ENCODE peak calls at places on chromosomes 13 and 19, in four cellular contexts. A is GM12878, S is K562, G is HepG2. H is an unnamed sample.

GRCh38 chr19:36215276-36216171 is 618 bp downstream of the ZNF146 start:
- DNase-seq in A (no peak), S (peak; percentile 57), G (no peak), H (peak; percentile 51)

GRCh38 chr13:113724780-113725315 is 34.2 kb upstream of the TMEM255B start:
- DNase-seq in A (peak; percentile 12), S (peak; percentile 69), G (peak; percentile 53), H (peak; percentile 83)

GRCh38 chr19:14002571-14003278 is 3.4 kb downstream of the RFX1 start:
- DNase-seq in A (peak; percentile 40), S (no peak), G (no peak), H (no peak)

GRCh38 chr13:36421447-36421846 is 10.8 kb upstream of the CCNA1 start:
- DNase-seq in A (no peak), S (no peak), G (no peak), H (no peak)

GRCh38 chr19:49920624-49921363 is 8.2 kb upstream of the ATF5 start:
- DNase-seq in A (peak; percentile 83), S (no peak), G (no peak), H (no peak)

GRCh38 chr19:48351341-48351752 is 12.4 kb downstream of the TMEM143 start:
- DNase-seq in A (no peak), S (peak; percentile 88), G (peak; percentile 63), H (peak; percentile 88)

GRCh38 chr13:96810104-96810503 is 184.2 kb downstream of the OXGR1 start:
- DNase-seq in A (no peak), S (no peak), G (no peak), H (no peak)

GRCh38 chr13:30338331-30338851 is 31.0 kb upstream of the KATNAL1 start:
- DNase-seq in A (no peak), S (peak; percentile 18), G (no peak), H (no peak)

GRCh38 chr19:456547-457110 is 4.2 kb downstream of the SHC2 start:
- DNase-seq in A (no peak), S (no peak), G (no peak), H (peak; percentile 0)

GRCh38 chr13:27170521-27171243 is 929 bp downstream of the USP12 start:
- DNase-seq in A (no peak), S (peak; percentile 51), G (peak; percentile 33), H (peak; percentile 79)

GRCh38 chr13:23741879-23742510 is 147.2 kb downstream of the MIPEP start:
- DNase-seq in A (no peak), S (peak; percentile 28), G (no peak), H (peak; percentile 81)

GRCh38 chr19:5107432-5108122 is 138.7 kb downstream of the KDM4B start:
- DNase-seq in A (no peak), S (no peak), G (no peak), H (no peak)

GRCh38 chr13:107803822-107804495 is 411.4 kb downstream of the LIG4 start:
- DNase-seq in A (no peak), S (no peak), G (no peak), H (no peak)

GRCh38 chr13:112756967-112757758 is 67.3 kb downstream of the ATP11A start:
- DNase-seq in A (no peak), S (no peak), G (peak; percentile 99), H (no peak)

GRCh38 chr13:51999525-51999924 is 11.7 kb downstream of the ATP7B start:
- DNase-seq in A (no peak), S (no peak), G (no peak), H (no peak)

GRCh38 chr19:30667746-30668145 is 295.6 kb downstream of the ZNF536 start:
- DNase-seq in A (no peak), S (no peak), G (no peak), H (no peak)

GRCh38 chr13:73223372-73223781 is 164.6 kb downstream of the KLF5 start:
- DNase-seq in A (peak; percentile 34), S (no peak), G (no peak), H (no peak)

GRCh38 chr13:60583196-60583908 is 186.3 kb downstream of the TDRD3 start:
- DNase-seq in A (no peak), S (no peak), G (peak; percentile 13), H (peak; percentile 83)

GRCh38 chr19:23460656-23461055 is 65.4 kb upstream of the ZNF91 start:
- DNase-seq in A (no peak), S (no peak), G (no peak), H (no peak)

GRCh38 chr13:50829226-50829625 is 14.3 kb downstream of the DLEU7 start:
- DNase-seq in A (no peak), S (no peak), G (no peak), H (no peak)

GRCh38 chr13:85864963-85865530 is 65.8 kb upstream of the SLITRK6 start:
- DNase-seq in A (no peak), S (peak; percentile 1), G (peak; percentile 6), H (peak; percentile 78)

GRCh38 chr13:82947121-82948077 is 934.9 kb downstream of the SLITRK1 start:
- DNase-seq in A (no peak), S (no peak), G (no peak), H (no peak)

GRCh38 chr19:16153582-16154336 is 10.3 kb downstream of the HSH2D start:
- DNase-seq in A (no peak), S (peak; percentile 87), G (no peak), H (peak; percentile 88)

GRCh38 chr13:83943530-83944279 is 61.4 kb upstream of the SLITRK1 start:
- DNase-seq in A (no peak), S (no peak), G (peak; percentile 0), H (peak; percentile 20)

GRCh38 chr19:27735314-27735713 is 1477.6 kb downstream of the UQCRFS1 start:
- DNase-seq in A (no peak), S (no peak), G (no peak), H (no peak)

GRCh38 chr13:114099191-114099590 is 33.2 kb downstream of the RASA3 start:
- DNase-seq in A (no peak), S (peak; percentile 64), G (peak; percentile 13), H (no peak)

GRCh38 chr13:70088926-70089325 is 18.7 kb upstream of the ATXN8OS start:
- DNase-seq in A (no peak), S (no peak), G (no peak), H (peak; percentile 64)

GRCh38 chr19:13156968-13157882 is 7.0 kb downstream of the IER2 start:
- DNase-seq in A (no peak), S (no peak), G (no peak), H (no peak)

GRCh38 chr19:50230379-50231351 is 27.2 kb downstream of the MYH14 start:
- DNase-seq in A (no peak), S (peak; percentile 41), G (peak; percentile 18), H (peak; percentile 85)

GRCh38 chr19:29121684-29122083 is 91.3 kb downstream of the UQCRFS1 start:
- DNase-seq in A (no peak), S (peak; percentile 44), G (no peak), H (peak; percentile 66)

GRCh38 chr13:29190298-29190697 is 370.2 kb downstream of the MTUS2 start:
- DNase-seq in A (no peak), S (no peak), G (no peak), H (no peak)

GRCh38 chr13:113942591-113943103 is 31.2 kb downstream of the C13orf46 start:
- DNase-seq in A (no peak), S (no peak), G (no peak), H (no peak)

GRCh38 chr13:31848621-31849020 is 109.3 kb downstream of the RXFP2 start:
- DNase-seq in A (no peak), S (no peak), G (no peak), H (no peak)

GRCh38 chr13:53012707-53013106 is 15.9 kb upstream of the OLFM4 start:
- DNase-seq in A (no peak), S (no peak), G (no peak), H (no peak)

GRCh38 chr13:59337070-59337469 is 826.7 kb downstream of the DIAPH3 start:
- DNase-seq in A (no peak), S (no peak), G (no peak), H (no peak)

GRCh38 chr13:20772401-20773131 is 1.2 kb downstream of the EEF1AKMT1 start:
- DNase-seq in A (no peak), S (peak; percentile 23), G (no peak), H (no peak)

GRCh38 chr13:59534806-59535205 is 628.9 kb downstream of the DIAPH3 start:
- DNase-seq in A (no peak), S (no peak), G (no peak), H (no peak)

GRCh38 chr13:45511310-45512147 is 46.8 kb downstream of the COG3 start:
- DNase-seq in A (peak; percentile 24), S (peak; percentile 67), G (peak; percentile 72), H (peak; percentile 85)

GRCh38 chr13:96052655-96053002 is 572 bp downstream of the UGGT2 start:
- DNase-seq in A (peak; percentile 28), S (peak; percentile 57), G (peak; percentile 52), H (peak; percentile 44)

GRCh38 chr13:47794963-47795362 is 206.1 kb downstream of the SUCLA2 start:
- DNase-seq in A (no peak), S (peak; percentile 2), G (peak; percentile 7), H (peak; percentile 74)
- TF ChIP-seq JUNB in A (no peak), S (no peak), G (no peak), H (no peak)

DNA sequence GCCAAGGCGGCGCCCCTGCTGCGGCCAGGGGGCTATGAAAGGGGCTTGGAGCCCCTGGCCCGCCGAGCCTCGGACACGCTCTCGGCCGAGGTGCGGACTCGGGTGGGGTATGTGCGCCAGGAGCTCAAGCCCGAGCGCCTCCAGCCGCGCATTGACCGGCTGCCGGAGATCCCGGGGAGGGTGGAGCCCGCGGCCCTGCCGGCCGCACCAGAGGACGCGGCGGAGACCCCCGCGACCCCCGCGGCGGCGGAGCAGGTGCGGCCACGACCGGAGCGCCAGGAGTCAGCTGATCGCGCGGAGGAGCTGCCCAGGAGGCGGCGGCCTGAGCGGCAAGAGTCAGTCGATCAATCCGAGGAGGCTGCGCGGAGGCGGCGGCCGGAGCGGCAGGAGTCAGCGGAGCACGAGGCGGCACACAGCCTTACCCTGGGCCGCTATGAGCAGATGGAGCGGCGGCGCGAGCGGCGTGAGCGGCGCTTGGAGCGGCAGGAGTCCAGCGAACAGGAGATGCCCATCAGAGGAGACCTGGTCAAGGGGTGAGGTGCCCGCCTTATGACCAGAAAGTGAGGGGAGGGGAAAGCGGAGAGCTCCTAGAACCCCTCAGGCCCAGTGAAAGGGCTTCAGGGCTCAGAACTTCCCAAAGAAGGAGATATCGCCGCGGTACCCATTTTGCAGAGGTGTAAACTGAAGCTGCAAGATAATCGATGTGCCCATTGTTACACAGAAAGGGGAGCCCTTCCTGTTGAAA is 8.8 kb upstream of the SHKBP1 start:
- DNase-seq in A (no peak), S (no peak), G (no peak), H (peak; percentile 62)
- TF ChIP-seq EZH2 in A (no peak), S (no peak), G (peak; percentile 56), H (peak; percentile 66)

DNA sequence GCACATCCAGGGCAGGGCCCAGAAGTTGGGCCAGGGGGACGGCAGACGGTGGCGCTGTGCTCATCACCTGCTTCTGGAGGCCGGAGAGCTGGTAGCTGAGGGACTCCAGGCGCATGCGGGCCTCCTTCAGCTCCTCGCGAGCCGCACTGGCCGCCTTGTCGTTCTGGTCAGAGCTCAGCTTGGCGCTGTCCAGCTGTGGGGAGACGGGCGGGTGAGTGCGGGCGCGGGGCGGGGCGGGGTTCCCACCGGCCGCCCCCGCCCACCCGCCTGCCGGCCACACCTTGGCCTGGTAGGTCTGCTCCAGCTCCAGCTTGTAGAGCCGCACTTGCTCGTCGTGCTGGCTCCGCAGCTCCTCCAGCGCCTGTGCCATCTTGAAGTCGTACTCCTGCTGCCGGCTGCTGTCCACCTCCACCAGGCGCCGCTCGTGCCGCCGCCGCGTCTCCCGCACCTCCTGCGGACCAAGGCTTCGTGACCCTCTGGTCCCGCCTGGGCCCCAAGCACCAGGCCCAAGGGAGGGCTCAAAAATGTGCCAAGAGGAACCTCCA is 7.4 kb upstream of the TIMM13 start:
- DNase-seq in A (no peak), S (no peak), G (no peak), H (no peak)
- TF ChIP-seq REST in A (no peak), S (no peak), G (no peak), H (no peak)

GRCh38 chr13:94707400-94708021 is 4.8 kb downstream of the SOX21 start:
- DNase-seq in A (no peak), S (no peak), G (no peak), H (peak; percentile 70)
- TF ChIP-seq JUNB in A (no peak), S (no peak), G (no peak), H (no peak)

H was measured in GM23338.